ENCODE peak calls at places on chromosome 11, in four cellular contexts. One of them, this sample, is unnamed.

GRCh38 chr11:76201056-76201455 is 5.2 kb downstream of the WNT11 start:
- DNase-seq in mucosa of gallbladder: no peak
- DNase-seq in stimulated activated CD4-positive, alpha-beta T cell treated with anti-CD3 and anti-CD28 coated beads, Interleukin-4, amount 100 ng/mL, for 48 hours: no peak
- DNase-seq in coronary artery: no peak
- DNase-seq in this sample: no peak

GRCh38 chr11:120208012-120208441 is 2.8 kb upstream of the OAF start:
- DNase-seq in mucosa of gallbladder: no peak
- DNase-seq in stimulated activated CD4-positive, alpha-beta T cell treated with anti-CD3 and anti-CD28 coated beads, Interleukin-4, amount 100 ng/mL, for 48 hours: no peak
- DNase-seq in coronary artery: no peak
- DNase-seq in this sample: no peak

GRCh38 chr11:107851704-107852315 is 6.8 kb downstream of the SLC35F2 start:
- DNase-seq in mucosa of gallbladder: no peak
- DNase-seq in stimulated activated CD4-positive, alpha-beta T cell treated with anti-CD3 and anti-CD28 coated beads, Interleukin-4, amount 100 ng/mL, for 48 hours: no peak
- DNase-seq in coronary artery: no peak
- DNase-seq in this sample: no peak

GRCh38 chr11:59011672-59012071 is 72.4 kb downstream of the GLYATL1 start:
- DNase-seq in mucosa of gallbladder: no peak
- DNase-seq in stimulated activated CD4-positive, alpha-beta T cell treated with anti-CD3 and anti-CD28 coated beads, Interleukin-4, amount 100 ng/mL, for 48 hours: no peak
- DNase-seq in coronary artery: no peak
- DNase-seq in this sample: no peak

GRCh38 chr11:113163291-113164030 is 150.9 kb upstream of the TTC12 start:
- DNase-seq in mucosa of gallbladder: peak; percentile 50
- DNase-seq in stimulated activated CD4-positive, alpha-beta T cell treated with anti-CD3 and anti-CD28 coated beads, Interleukin-4, amount 100 ng/mL, for 48 hours: no peak
- DNase-seq in coronary artery: no peak
- DNase-seq in this sample: no peak

GRCh38 chr11:11044137-11044855 is 186.4 kb upstream of the ZBED5 start:
- DNase-seq in mucosa of gallbladder: no peak
- DNase-seq in stimulated activated CD4-positive, alpha-beta T cell treated with anti-CD3 and anti-CD28 coated beads, Interleukin-4, amount 100 ng/mL, for 48 hours: no peak
- DNase-seq in coronary artery: no peak
- DNase-seq in this sample: no peak

GRCh38 chr11:45646275-45646970 is 19.0 kb downstream of the CHST1 start:
- DNase-seq in mucosa of gallbladder: no peak
- DNase-seq in stimulated activated CD4-positive, alpha-beta T cell treated with anti-CD3 and anti-CD28 coated beads, Interleukin-4, amount 100 ng/mL, for 48 hours: no peak
- DNase-seq in coronary artery: no peak
- DNase-seq in this sample: no peak

GRCh38 chr11:11229691-11230090 is 123.4 kb downstream of the CSNK2A3 start:
- DNase-seq in mucosa of gallbladder: no peak
- DNase-seq in stimulated activated CD4-positive, alpha-beta T cell treated with anti-CD3 and anti-CD28 coated beads, Interleukin-4, amount 100 ng/mL, for 48 hours: no peak
- DNase-seq in coronary artery: peak; percentile 28
- DNase-seq in this sample: no peak

GRCh38 chr11:116933961-116934360 is 96.5 kb upstream of the APOA1 start:
- DNase-seq in mucosa of gallbladder: no peak
- DNase-seq in stimulated activated CD4-positive, alpha-beta T cell treated with anti-CD3 and anti-CD28 coated beads, Interleukin-4, amount 100 ng/mL, for 48 hours: no peak
- DNase-seq in coronary artery: no peak
- DNase-seq in this sample: no peak

GRCh38 chr11:94934362-94934761 is 39.0 kb downstream of the CWC15 start:
- DNase-seq in mucosa of gallbladder: no peak
- DNase-seq in stimulated activated CD4-positive, alpha-beta T cell treated with anti-CD3 and anti-CD28 coated beads, Interleukin-4, amount 100 ng/mL, for 48 hours: no peak
- DNase-seq in coronary artery: no peak
- DNase-seq in this sample: no peak

GRCh38 chr11:128351168-128351567 is 236.2 kb downstream of the ETS1 start:
- DNase-seq in mucosa of gallbladder: no peak
- DNase-seq in stimulated activated CD4-positive, alpha-beta T cell treated with anti-CD3 and anti-CD28 coated beads, Interleukin-4, amount 100 ng/mL, for 48 hours: no peak
- DNase-seq in coronary artery: no peak
- DNase-seq in this sample: no peak

GRCh38 chr11:84420261-84420660 is 1134.1 kb upstream of the CCDC90B start:
- DNase-seq in mucosa of gallbladder: no peak
- DNase-seq in stimulated activated CD4-positive, alpha-beta T cell treated with anti-CD3 and anti-CD28 coated beads, Interleukin-4, amount 100 ng/mL, for 48 hours: no peak
- DNase-seq in coronary artery: no peak
- DNase-seq in this sample: no peak

GRCh38 chr11:44659641-44660040 is 67.1 kb upstream of the TSPAN18 start:
- DNase-seq in mucosa of gallbladder: peak; percentile 13
- DNase-seq in stimulated activated CD4-positive, alpha-beta T cell treated with anti-CD3 and anti-CD28 coated beads, Interleukin-4, amount 100 ng/mL, for 48 hours: no peak
- DNase-seq in coronary artery: no peak
- DNase-seq in this sample: no peak

GRCh38 chr11:128689946-128690745 is 3.7 kb upstream of the FLI1 start:
- DNase-seq in mucosa of gallbladder: no peak
- DNase-seq in stimulated activated CD4-positive, alpha-beta T cell treated with anti-CD3 and anti-CD28 coated beads, Interleukin-4, amount 100 ng/mL, for 48 hours: no peak
- DNase-seq in coronary artery: no peak
- DNase-seq in this sample: no peak

GRCh38 chr11:15157181-15157580 is 42.5 kb downstream of the INSC start:
- DNase-seq in mucosa of gallbladder: no peak
- DNase-seq in stimulated activated CD4-positive, alpha-beta T cell treated with anti-CD3 and anti-CD28 coated beads, Interleukin-4, amount 100 ng/mL, for 48 hours: no peak
- DNase-seq in coronary artery: no peak
- DNase-seq in this sample: no peak

GRCh38 chr11:95692526-95693270 is 96.9 kb downstream of the FAM76B start:
- DNase-seq in mucosa of gallbladder: no peak
- DNase-seq in stimulated activated CD4-positive, alpha-beta T cell treated with anti-CD3 and anti-CD28 coated beads, Interleukin-4, amount 100 ng/mL, for 48 hours: no peak
- DNase-seq in coronary artery: no peak
- DNase-seq in this sample: no peak

GRCh38 chr11:10314199-10315072 is 9.6 kb downstream of the ADM start:
- DNase-seq in mucosa of gallbladder: peak; percentile 51
- DNase-seq in stimulated activated CD4-positive, alpha-beta T cell treated with anti-CD3 and anti-CD28 coated beads, Interleukin-4, amount 100 ng/mL, for 48 hours: no peak
- DNase-seq in coronary artery: no peak
- DNase-seq in this sample: no peak

GRCh38 chr11:58222730-58223129 is 6.0 kb downstream of the OR10Q1 start:
- DNase-seq in mucosa of gallbladder: no peak
- DNase-seq in stimulated activated CD4-positive, alpha-beta T cell treated with anti-CD3 and anti-CD28 coated beads, Interleukin-4, amount 100 ng/mL, for 48 hours: no peak
- DNase-seq in coronary artery: no peak
- DNase-seq in this sample: no peak

GRCh38 chr11:30816959-30817880 is 231.1 kb upstream of the MPPED2 start:
- DNase-seq in mucosa of gallbladder: no peak
- DNase-seq in stimulated activated CD4-positive, alpha-beta T cell treated with anti-CD3 and anti-CD28 coated beads, Interleukin-4, amount 100 ng/mL, for 48 hours: no peak
- DNase-seq in coronary artery: no peak
- DNase-seq in this sample: no peak

GRCh38 chr11:6273188-6273587 is 13.6 kb downstream of the CCKBR start:
- DNase-seq in mucosa of gallbladder: no peak
- DNase-seq in stimulated activated CD4-positive, alpha-beta T cell treated with anti-CD3 and anti-CD28 coated beads, Interleukin-4, amount 100 ng/mL, for 48 hours: no peak
- DNase-seq in coronary artery: no peak
- DNase-seq in this sample: no peak

GRCh38 chr11:94129505-94130335 is 1.1 kb downstream of the PANX1 start:
- DNase-seq in mucosa of gallbladder: peak; percentile 18
- DNase-seq in stimulated activated CD4-positive, alpha-beta T cell treated with anti-CD3 and anti-CD28 coated beads, Interleukin-4, amount 100 ng/mL, for 48 hours: no peak
- DNase-seq in coronary artery: no peak
- DNase-seq in this sample: no peak

GRCh38 chr11:118068206-118068944 is 8.5 kb upstream of the TMPRSS4 start:
- DNase-seq in mucosa of gallbladder: no peak
- DNase-seq in stimulated activated CD4-positive, alpha-beta T cell treated with anti-CD3 and anti-CD28 coated beads, Interleukin-4, amount 100 ng/mL, for 48 hours: no peak
- DNase-seq in coronary artery: no peak
- DNase-seq in this sample: no peak

GRCh38 chr11:32088117-32088941 is 2.5 kb upstream of the RCN1 start:
- DNase-seq in mucosa of gallbladder: peak; percentile 28
- DNase-seq in stimulated activated CD4-positive, alpha-beta T cell treated with anti-CD3 and anti-CD28 coated beads, Interleukin-4, amount 100 ng/mL, for 48 hours: no peak
- DNase-seq in coronary artery: peak; percentile 90
- DNase-seq in this sample: no peak

GRCh38 chr11:69123593-69124545 is 31.9 kb upstream of the SMIM38 start:
- DNase-seq in mucosa of gallbladder: no peak
- DNase-seq in stimulated activated CD4-positive, alpha-beta T cell treated with anti-CD3 and anti-CD28 coated beads, Interleukin-4, amount 100 ng/mL, for 48 hours: no peak
- DNase-seq in coronary artery: no peak
- DNase-seq in this sample: no peak

GRCh38 chr11:5705688-5706087 is 16.1 kb downstream of the TRIM22 start:
- DNase-seq in mucosa of gallbladder: no peak
- DNase-seq in stimulated activated CD4-positive, alpha-beta T cell treated with anti-CD3 and anti-CD28 coated beads, Interleukin-4, amount 100 ng/mL, for 48 hours: no peak
- DNase-seq in coronary artery: no peak
- DNase-seq in this sample: no peak

GRCh38 chr11:10498426-10499250 is 42.3 kb downstream of the RNF141 start:
- DNase-seq in mucosa of gallbladder: no peak
- DNase-seq in stimulated activated CD4-positive, alpha-beta T cell treated with anti-CD3 and anti-CD28 coated beads, Interleukin-4, amount 100 ng/mL, for 48 hours: no peak
- DNase-seq in coronary artery: no peak
- DNase-seq in this sample: no peak

GRCh38 chr11:38766796-38767195 is 2168.8 kb upstream of the RAG2 start:
- DNase-seq in mucosa of gallbladder: no peak
- DNase-seq in stimulated activated CD4-positive, alpha-beta T cell treated with anti-CD3 and anti-CD28 coated beads, Interleukin-4, amount 100 ng/mL, for 48 hours: no peak
- DNase-seq in coronary artery: no peak
- DNase-seq in this sample: no peak

GRCh38 chr11:125452125-125452470 is 44.0 kb downstream of the FEZ1 start:
- DNase-seq in mucosa of gallbladder: no peak
- DNase-seq in stimulated activated CD4-positive, alpha-beta T cell treated with anti-CD3 and anti-CD28 coated beads, Interleukin-4, amount 100 ng/mL, for 48 hours: no peak
- DNase-seq in coronary artery: peak; percentile 56
- DNase-seq in this sample: no peak

GRCh38 chr11:79121351-79121750 is 319.5 kb downstream of the TENM4 start:
- DNase-seq in mucosa of gallbladder: no peak
- DNase-seq in stimulated activated CD4-positive, alpha-beta T cell treated with anti-CD3 and anti-CD28 coated beads, Interleukin-4, amount 100 ng/mL, for 48 hours: no peak
- DNase-seq in coronary artery: no peak
- DNase-seq in this sample: no peak

GRCh38 chr11:68724293-68724692 is 27.0 kb downstream of the TESMIN start:
- DNase-seq in mucosa of gallbladder: no peak
- DNase-seq in stimulated activated CD4-positive, alpha-beta T cell treated with anti-CD3 and anti-CD28 coated beads, Interleukin-4, amount 100 ng/mL, for 48 hours: no peak
- DNase-seq in coronary artery: peak; percentile 36
- DNase-seq in this sample: no peak

GRCh38 chr11:7473702-7474101 is 11.6 kb upstream of the OLFML1 start:
- DNase-seq in mucosa of gallbladder: no peak
- DNase-seq in stimulated activated CD4-positive, alpha-beta T cell treated with anti-CD3 and anti-CD28 coated beads, Interleukin-4, amount 100 ng/mL, for 48 hours: no peak
- DNase-seq in coronary artery: no peak
- DNase-seq in this sample: no peak

GRCh38 chr11:120536091-120536796 is 24.7 kb downstream of the GRIK4 start:
- DNase-seq in mucosa of gallbladder: peak; percentile 69
- DNase-seq in stimulated activated CD4-positive, alpha-beta T cell treated with anti-CD3 and anti-CD28 coated beads, Interleukin-4, amount 100 ng/mL, for 48 hours: no peak
- DNase-seq in coronary artery: no peak
- DNase-seq in this sample: no peak

GRCh38 chr11:44404736-44405395 is 94.9 kb upstream of the ALX4 start:
- DNase-seq in mucosa of gallbladder: no peak
- DNase-seq in stimulated activated CD4-positive, alpha-beta T cell treated with anti-CD3 and anti-CD28 coated beads, Interleukin-4, amount 100 ng/mL, for 48 hours: no peak
- DNase-seq in coronary artery: no peak
- DNase-seq in this sample: no peak

GRCh38 chr11:66727883-66728759 is 895 bp downstream of the SPTBN2 start:
- DNase-seq in mucosa of gallbladder: no peak
- DNase-seq in stimulated activated CD4-positive, alpha-beta T cell treated with anti-CD3 and anti-CD28 coated beads, Interleukin-4, amount 100 ng/mL, for 48 hours: no peak
- DNase-seq in coronary artery: no peak
- DNase-seq in this sample: no peak

This sample was measured in NK-92 treated with Interleukin-12 subunit alpha and Interleukin-12 subunit beta, amount 100 ng/mL, for 24 hours.